ENCODE peak calls at places on chromosomes 1 and 21, in six cellular contexts. O, C, T, P, S and N are unnamed samples.

GRCh38 chr1:98177751-98178150 is 256.9 kb upstream of the DPYD start:
- DNase-seq in P (no peak), C (no peak), T (no peak), O (no peak), S (no peak), N (no peak)

GRCh38 chr1:188170935-188171334 is 1342.2 kb downstream of the PLA2G4A start:
- DNase-seq in O (no peak), S (no peak), T (no peak), P (no peak), C (no peak), N (no peak)

GRCh38 chr1:92571578-92571977 is 84.9 kb upstream of the GFI1 start:
- DNase-seq in C (no peak), O (no peak), T (no peak), P (no peak), S (no peak), N (no peak)

GRCh38 chr1:81305997-81306452 is 494.7 kb upstream of the ADGRL2 start:
- DNase-seq in S (no peak), O (no peak), C (no peak), T (peak), P (no peak), N (peak)

GRCh38 chr1:109243221-109243620 is 6.1 kb upstream of the CELSR2 start:
- DNase-seq in P (no peak), T (no peak), C (no peak), S (no peak), O (no peak), N (no peak)

GRCh38 chr21:20013851-20014250 is 984.4 kb upstream of the NCAM2 start:
- DNase-seq in O (no peak), C (no peak), P (no peak), T (no peak), S (no peak), N (no peak)

GRCh38 chr1:149933208-149933607 is 3.5 kb downstream of the MTMR11 start:
- DNase-seq in P (no peak), C (no peak), T (no peak), S (no peak), O (no peak), N (no peak)

GRCh38 chr1:2046953-2047748 is 3.1 kb upstream of the PRKCZ start:
- DNase-seq in S (peak), C (no peak), T (peak), O (no peak), P (no peak), N (no peak)

GRCh38 chr1:59738152-59738551 is 76.6 kb upstream of the HOOK1 start:
- DNase-seq in P (no peak), C (no peak), S (peak), O (no peak), T (no peak), N (no peak)

GRCh38 chr1:46133946-46134345 is 1.5 kb upstream of the PIK3R3 start:
- DNase-seq in O (no peak), S (no peak), T (no peak), C (no peak), P (no peak), N (no peak)

GRCh38 chr1:28313710-28314510 is 14.9 kb upstream of the MED18 start:
- DNase-seq in O (no peak), T (no peak), S (peak), C (peak), P (no peak), N (no peak)

GRCh38 chr1:4468386-4468785 is 186.0 kb upstream of the AJAP1 start:
- DNase-seq in P (no peak), C (no peak), O (no peak), T (no peak), S (no peak), N (no peak)

GRCh38 chr21:28378026-28378425 is 614.7 kb downstream of the LTN1 start:
- DNase-seq in P (no peak), S (no peak), O (no peak), C (no peak), T (no peak), N (no peak)

GRCh38 chr1:158998781-158999161 is 10.9 kb upstream of the IFI16 start:
- DNase-seq in P (peak), T (no peak), C (peak), O (peak), S (peak), N (no peak)

GRCh38 chr1:110673197-110673701 is 1.5 kb downstream of the KCNA3 start:
- DNase-seq in P (no peak), C (no peak), O (no peak), S (no peak), T (no peak), N (no peak)

GRCh38 chr1:206490643-206491421 is 16.5 kb upstream of the RASSF5 start:
- DNase-seq in P (no peak), T (no peak), O (no peak), S (no peak), C (peak), N (no peak)

GRCh38 chr21:34820051-34820450 is 151.3 kb downstream of the CLIC6 start:
- DNase-seq in S (no peak), T (no peak), O (no peak), C (peak), P (no peak), N (no peak)

DNA sequence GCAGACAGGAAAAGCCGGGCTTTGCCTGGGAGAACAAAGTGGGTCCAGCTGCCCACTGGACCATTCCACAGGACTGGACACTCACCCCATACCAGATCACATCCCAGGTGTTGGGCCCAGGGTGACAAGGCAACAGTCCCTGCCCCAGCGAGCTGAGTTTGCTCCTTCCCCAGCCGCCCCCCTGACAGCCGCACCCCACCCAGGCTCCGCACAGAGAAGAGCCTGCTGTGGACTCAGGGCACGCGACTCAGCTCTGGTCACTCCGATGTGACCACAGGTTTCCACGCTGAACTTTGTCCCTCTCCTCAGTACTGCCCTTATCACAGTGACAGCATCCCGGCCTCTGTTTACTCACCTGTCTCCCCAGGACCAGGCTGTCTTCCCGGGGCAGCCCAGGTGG is 1.2 kb downstream of the BMP8B start:
- DNase-seq in P (no peak), S (no peak), T (no peak), O (no peak), C (no peak), N (no peak)
- TF ChIP-seq TAF1 in P (no peak), S (no peak), T (no peak), O (no peak), C (no peak), N (no peak)

GRCh38 chr1:228664399-228664914 is 70.8 kb upstream of the RHOU start:
- DNase-seq in T (peak), S (peak), C (peak), O (peak), P (no peak), N (peak)

GRCh38 chr1:228667224-228667623 is 68.1 kb upstream of the RHOU start:
- DNase-seq in O (no peak), P (no peak), C (no peak), S (no peak), T (no peak), N (no peak)

GRCh38 chr1:228669401-228669695 is 65.9 kb upstream of the RHOU start:
- DNase-seq in P (no peak), S (no peak), O (no peak), T (no peak), C (no peak), N (no peak)

GRCh38 chr1:228666686-228667085 is 68.6 kb upstream of the RHOU start:
- DNase-seq in P (no peak), S (no peak), O (no peak), T (no peak), C (no peak), N (no peak)

GRCh38 chr1:228668553-228669400 is 66.5 kb upstream of the RHOU start:
- DNase-seq in P (no peak), T (no peak), O (no peak), C (no peak), S (no peak), N (no peak)
- TF ChIP-seq POLR2AphosphoS5 in P (no peak), T (no peak), O (no peak), C (no peak), S (no peak), N (no peak)

GRCh38 chr1:85464497-85465098 is 361 bp downstream of the DDAH1 start:
- DNase-seq in P (no peak), S (peak), T (peak), C (no peak), O (peak), N (peak)

GRCh38 chr1:85467036-85467435 is 2.1 kb upstream of the DDAH1 start:
- DNase-seq in S (no peak), T (no peak), C (no peak), P (no peak), O (no peak), N (no peak)

GRCh38 chr1:85465791-85466134 is 804 bp upstream of the DDAH1 start:
- DNase-seq in C (no peak), O (no peak), T (no peak), P (no peak), S (no peak), N (no peak)

GRCh38 chr1:85465099-85465790 is at the start of gene DDAH1:
- DNase-seq in P (no peak), C (no peak), T (peak), O (peak), S (peak), N (peak)

GRCh38 chr1:85467929-85468540 is 3.1 kb upstream of the DDAH1 start:
- DNase-seq in C (no peak), P (no peak), T (no peak), S (no peak), O (no peak), N (no peak)
- TF ChIP-seq POLR2A in C (no peak), P (no peak), T (no peak), S (no peak), O (no peak), N (no peak)

DNA sequence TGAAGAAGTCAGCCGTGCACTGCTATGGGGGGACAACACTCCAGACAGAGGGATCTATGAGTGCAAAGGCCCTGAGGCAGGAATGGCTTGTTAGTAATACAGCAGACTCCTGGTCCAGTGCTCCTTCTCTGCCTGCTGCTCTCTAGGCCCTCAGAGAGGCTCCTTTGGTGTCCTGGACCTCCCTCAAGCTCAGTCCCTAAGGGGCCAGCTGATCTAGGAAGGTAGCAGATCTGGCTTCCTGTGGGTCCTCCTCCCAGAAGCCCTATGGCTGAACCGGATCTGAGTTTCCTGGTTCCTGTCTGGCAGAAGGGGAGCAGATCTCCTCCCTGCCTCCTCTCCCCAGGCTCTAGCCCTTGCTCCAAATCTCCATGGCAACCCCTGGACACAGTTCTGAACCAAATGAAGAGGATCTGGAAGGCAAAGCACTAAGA is at the start of gene LDLRAD2:
- DNase-seq in T (no peak), O (no peak), P (no peak), C (no peak), S (no peak), N (no peak)
- TF ChIP-seq TAF1 in T (no peak), O (no peak), P (no peak), C (no peak), S (no peak), N (no peak)

GRCh38 chr1:209229494-209230059 is 353.9 kb upstream of the CAMK1G start:
- DNase-seq in T (no peak), C (no peak), P (no peak), O (no peak), S (no peak), N (no peak)
- TF ChIP-seq POLR2AphosphoS5 in T (no peak), C (no peak), P (no peak), O (no peak), S (no peak), N (no peak)

GRCh38 chr1:200351826-200352549 is 57.8 kb downstream of the ZNF281 start:
- DNase-seq in P (no peak), C (no peak), S (no peak), O (no peak), T (no peak), N (no peak)
- TF ChIP-seq POLR2A in P (no peak), C (no peak), S (no peak), O (no peak), T (no peak), N (no peak)

GRCh38 chr1:21651214-21652042 is 17.7 kb downstream of the RAP1GAP start:
- DNase-seq in C (peak), O (no peak), P (no peak), T (no peak), S (no peak), N (no peak)
- TF ChIP-seq TAF1 in C (no peak), O (no peak), P (no peak), T (no peak), S (no peak), N (no peak)

GRCh38 chr1:8858112-8858668 is 20.3 kb downstream of the ENO1 start:
- DNase-seq in C (peak), O (no peak), T (no peak), S (peak), P (no peak), N (no peak)
- TF ChIP-seq POLR2AphosphoS5 in C (peak), O (peak), T (no peak), S (peak), P (peak), N (peak)

GRCh38 chr1:234497589-234497988 is 18.6 kb upstream of the TARBP1 start:
- DNase-seq in T (no peak), C (no peak), O (no peak), S (no peak), P (no peak), N (no peak)

GRCh38 chr1:234498448-234499118 is 19.6 kb upstream of the TARBP1 start:
- DNase-seq in O (no peak), C (no peak), P (no peak), T (no peak), S (no peak), N (no peak)

GRCh38 chr1:234500269-234500668 is 21.3 kb upstream of the TARBP1 start:
- DNase-seq in O (no peak), P (no peak), S (no peak), C (no peak), T (no peak), N (no peak)

GRCh38 chr1:234502785-234503184 is 23.8 kb upstream of the TARBP1 start:
- DNase-seq in S (no peak), T (no peak), P (no peak), O (no peak), C (no peak), N (no peak)

DNA sequence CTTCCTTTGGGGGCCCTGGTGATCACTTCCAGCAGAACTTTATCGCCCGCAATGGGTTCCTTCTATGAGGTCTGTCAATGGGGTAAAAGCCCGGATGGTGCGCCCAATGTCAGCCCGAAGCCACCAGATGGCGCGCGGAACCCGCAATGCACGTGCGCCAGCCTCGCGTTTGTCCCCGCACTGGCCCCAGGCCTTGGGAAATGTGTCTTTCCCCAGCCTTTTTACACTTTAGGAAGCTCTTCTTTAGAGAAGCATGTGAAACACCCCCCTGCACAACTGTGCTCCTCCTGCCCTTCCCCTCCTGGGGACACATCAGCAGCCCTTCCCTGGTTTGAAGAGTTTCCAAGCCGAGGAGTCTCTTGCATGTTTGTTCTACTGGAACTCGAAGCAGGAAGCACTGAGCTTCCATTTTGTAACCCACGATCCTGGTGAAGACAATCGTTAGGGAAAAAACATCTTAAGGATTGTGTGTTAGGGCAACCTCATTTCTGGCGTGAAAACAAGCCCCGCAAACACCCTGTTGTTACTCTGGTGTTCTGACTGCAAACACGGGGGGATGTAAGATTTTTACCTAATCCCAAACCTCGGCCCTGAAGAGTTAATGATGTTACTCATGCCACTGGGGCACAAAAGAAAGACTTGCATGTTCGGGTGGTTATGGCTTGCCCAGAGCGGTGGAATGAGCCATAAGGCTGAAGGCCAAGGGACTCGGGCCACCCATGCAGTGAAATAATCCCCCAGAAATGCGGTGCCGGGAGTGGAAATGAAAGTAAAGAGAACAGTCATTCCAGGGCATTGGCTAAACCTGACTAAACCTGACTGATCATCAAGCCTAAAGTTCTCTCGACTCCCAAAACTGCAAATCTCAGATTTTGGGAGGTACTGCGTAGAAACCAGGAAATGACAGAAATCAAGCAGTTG is 20.4 kb upstream of the TARBP1 start:
- DNase-seq in C (peak), O (peak), T (peak), P (no peak), S (peak), N (no peak)
- TF ChIP-seq POLR2A in C (no peak), O (no peak), T (no peak), P (no peak), S (no peak), N (no peak)

DNA sequence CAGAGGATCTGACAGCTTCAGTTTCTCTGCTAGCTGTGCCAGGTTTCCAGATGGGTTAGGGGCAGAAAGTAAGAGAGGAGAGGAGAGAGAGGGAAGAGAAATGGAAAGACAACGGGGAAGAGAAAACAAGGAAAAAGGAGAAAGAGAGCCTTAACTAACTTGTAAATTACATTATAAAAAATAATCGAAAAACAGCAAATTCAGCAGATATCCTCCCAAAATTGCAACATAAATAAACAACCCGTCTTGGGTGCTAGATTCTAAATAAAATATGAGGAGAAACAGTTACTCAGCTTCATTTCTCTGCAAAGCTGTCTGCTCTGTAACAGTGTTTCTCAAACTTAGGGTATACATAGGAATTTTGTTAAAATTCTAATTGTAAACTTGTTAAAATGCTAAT is 29.2 kb downstream of the SEC16B start:
- DNase-seq in T (no peak), C (no peak), P (no peak), S (no peak), O (no peak), N (no peak)
- TF ChIP-seq TAF1 in T (no peak), C (no peak), P (no peak), S (no peak), O (no peak), N (no peak)